ENCODE peak calls at places on chromosomes 12 and 14, in four cellular contexts. F is K562, I is HCT116, M is SK-N-SH. A is an unnamed sample.

GRCh38 chr14:88904864-88905263 is 80.4 kb downstream of the TTC8 start:
- DNase-seq in I (no peak), M (peak), F (no peak), A (no peak)

GRCh38 chr14:68606644-68607043 is 186.2 kb downstream of the ZFP36L1 start:
- DNase-seq in M (no peak), I (no peak), F (no peak), A (no peak)

GRCh38 chr12:53082637-53083036 is 3.4 kb upstream of the SPRYD3 start:
- DNase-seq in F (no peak), M (no peak), I (no peak), A (no peak)

GRCh38 chr12:113396200-113396599 is 7.5 kb downstream of the SDS start:
- DNase-seq in I (no peak), M (no peak), F (no peak), A (no peak)

GRCh38 chr14:30974628-30975027 is 50.8 kb upstream of the AP4S1 start:
- DNase-seq in M (no peak), I (no peak), F (no peak), A (no peak)

GRCh38 chr12:124743479-124744272 is 120.0 kb downstream of the SCARB1 start:
- DNase-seq in M (no peak), I (no peak), F (no peak), A (no peak)

GRCh38 chr12:30013051-30013450 is 229.3 kb upstream of the TMTC1 start:
- DNase-seq in M (no peak), F (no peak), I (no peak), A (no peak)

GRCh38 chr14:79325071-79325470 is 886.2 kb downstream of the DIO2 start:
- DNase-seq in M (no peak), I (no peak), F (no peak), A (no peak)

GRCh38 chr14:44211718-44212117 is 295.4 kb downstream of the FSCB start:
- DNase-seq in M (no peak), I (no peak), F (no peak), A (no peak)

GRCh38 chr12:102950950-102951490 is 6.5 kb upstream of the ASCL1 start:
- DNase-seq in F (no peak), M (no peak), I (no peak), A (no peak)

GRCh38 chr14:31880935-31881334 is 196.2 kb upstream of the ARHGAP5 start:
- DNase-seq in F (no peak), M (no peak), I (peak), A (peak)

GRCh38 chr14:80587096-80587724 is 354.3 kb downstream of the CEP128 start:
- DNase-seq in I (peak), M (no peak), F (no peak), A (peak)

GRCh38 chr12:53569174-53569557 is 57.0 kb downstream of the ATF7 start:
- DNase-seq in M (no peak), F (no peak), I (no peak), A (no peak)

GRCh38 chr12:116423053-116423452 is 136.1 kb upstream of the MAP1LC3B2 start:
- DNase-seq in I (no peak), M (no peak), F (no peak), A (no peak)

GRCh38 chr14:58699656-58700055 is 61.9 kb downstream of the DACT1 start:
- DNase-seq in I (no peak), M (no peak), F (no peak), A (no peak)

GRCh38 chr12:52618216-52618615 is at the start of gene KRT73:
- DNase-seq in I (no peak), F (no peak), M (no peak), A (no peak)

GRCh38 chr14:100261621-100262020 is 22.7 kb downstream of the YY1 start:
- DNase-seq in I (no peak), F (no peak), M (no peak), A (no peak)

GRCh38 chr12:20917819-20918218 is 107.3 kb downstream of the SLCO1B3 start:
- DNase-seq in M (no peak), I (no peak), F (no peak), A (no peak)

GRCh38 chr14:104263671-104264358 is 125.4 kb downstream of the KIF26A start:
- DNase-seq in F (no peak), M (no peak), I (no peak), A (no peak)

DNA sequence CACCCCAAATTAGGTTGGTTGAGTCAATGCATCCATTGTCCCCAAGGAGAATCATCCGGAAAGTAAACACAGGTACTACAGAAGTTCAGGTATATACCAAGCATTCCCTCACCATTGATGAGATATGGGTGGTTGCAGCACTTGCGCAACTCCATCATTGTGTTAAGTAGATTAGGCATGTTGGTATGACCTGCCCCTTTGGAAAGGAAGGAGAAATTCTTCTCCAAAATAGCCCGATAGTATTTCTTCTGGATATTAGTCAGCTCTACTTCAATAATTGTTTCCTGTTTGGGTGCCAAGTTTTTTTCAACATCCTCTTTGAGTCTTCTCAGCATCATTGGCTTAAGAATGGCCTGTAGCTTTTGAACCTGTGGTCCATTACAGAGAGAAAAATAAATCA is 21.3 kb upstream of the SUPT16H start:
- DNase-seq in M (no peak), F (no peak), I (no peak), A (no peak)
- TF ChIP-seq YY1 in M (no peak), F (no peak), I (no peak), A (no peak)

GRCh38 chr12:111887916-111888745 is 46.1 kb downstream of the MAPKAPK5 start:
- DNase-seq in M (no peak), F (no peak), I (no peak), A (no peak)

GRCh38 chr12:111893287-111893686 is 51.3 kb downstream of the MAPKAPK5 start:
- DNase-seq in M (no peak), I (no peak), F (no peak), A (no peak)
- TF ChIP-seq YY1 in M (no peak), I (no peak), F (no peak), A (no peak)

GRCh38 chr12:28710882-28711281 is 438.2 kb upstream of the FAR2 start:
- DNase-seq in F (no peak), M (no peak), I (no peak), A (no peak)
- TF ChIP-seq YY1 in F (no peak), M (no peak), I (no peak), A (no peak)

GRCh38 chr12:63196168-63196567 is 45.2 kb upstream of the AVPR1A start:
- DNase-seq in F (no peak), M (no peak), I (no peak), A (no peak)
- TF ChIP-seq YY1 in F (no peak), M (no peak), I (no peak), A (no peak)

GRCh38 chr12:84955298-84955697 is 42.7 kb upstream of the SLC6A15 start:
- DNase-seq in M (no peak), F (no peak), I (no peak), A (no peak)

GRCh38 chr12:84964048-84964447 is 51.4 kb upstream of the SLC6A15 start:
- DNase-seq in F (no peak), M (no peak), I (no peak), A (no peak)

GRCh38 chr12:84960918-84961317 is 48.3 kb upstream of the SLC6A15 start:
- DNase-seq in I (no peak), F (no peak), M (no peak), A (no peak)
- TF ChIP-seq YY1 in I (no peak), F (no peak), M (no peak), A (no peak)

GRCh38 chr12:4119157-4119761 is 154.3 kb upstream of the CCND2 start:
- DNase-seq in M (no peak), F (no peak), I (no peak), A (no peak)

GRCh38 chr12:4118601-4119156 is 154.9 kb upstream of the CCND2 start:
- DNase-seq in I (no peak), M (no peak), F (no peak), A (no peak)

GRCh38 chr12:4117386-4118016 is 156.1 kb upstream of the CCND2 start:
- DNase-seq in M (no peak), F (no peak), I (no peak), A (no peak)

GRCh38 chr12:4116251-4117111 is 157.1 kb upstream of the CCND2 start:
- DNase-seq in F (no peak), I (no peak), M (no peak), A (peak)

GRCh38 chr12:4118017-4118510 is 155.5 kb upstream of the CCND2 start:
- DNase-seq in I (no peak), F (no peak), M (no peak), A (no peak)
- TF ChIP-seq YY1 in I (no peak), F (no peak), M (no peak), A (no peak)